ENCODE peak calls at places on chromosome 21, in ten cellular contexts. R, W, F, O, J, U, C, I, H and A are unnamed samples.
A peak's percentile ranks its signal among the peaks of the same experiment; 100 is the strongest.

GRCh38 chr21:33976980-33977720 is 61.5 kb upstream of the ATP5PO start:
- DNase-seq in R (no peak), W (no peak), F (no peak), O (no peak), J (no peak), U (no peak), C (no peak), I (no peak), H (no peak), A (no peak)

GRCh38 chr21:33880626-33881025 is 35.0 kb downstream of the ATP5PO start:
- DNase-seq in R (no peak), W (no peak), F (no peak), O (no peak), J (no peak), U (no peak), C (no peak), I (no peak), H (no peak), A (no peak)

GRCh38 chr21:46191257-46191685 is 7.0 kb upstream of the SPATC1L start:
- DNase-seq in R (peak; percentile 74), W (peak; percentile 85), F (peak; percentile 57), O (no peak), J (no peak), U (no peak), C (peak; percentile 81), I (peak; percentile 79), H (peak; percentile 90), A (peak; percentile 81)

GRCh38 chr21:26127918-26128317 is 42.7 kb downstream of the APP start:
- DNase-seq in R (peak; percentile 53), W (peak; percentile 45), F (no peak), O (no peak), J (no peak), U (no peak), C (no peak), I (no peak), H (no peak), A (peak; percentile 54)

GRCh38 chr21:33801424-33802405 is 113.9 kb downstream of the ATP5PO start:
- DNase-seq in R (peak; percentile 82), W (no peak), F (peak; percentile 72), O (no peak), J (peak; percentile 44), U (no peak), C (peak; percentile 74), I (no peak), H (peak; percentile 63), A (peak; percentile 33)

GRCh38 chr21:15183712-15184353 is 119.0 kb upstream of the NRIP1 start:
- DNase-seq in R (no peak), W (no peak), F (no peak), O (no peak), J (no peak), U (no peak), C (no peak), I (no peak), H (no peak), A (no peak)

GRCh38 chr21:41016472-41016871 is 151.5 kb upstream of the BACE2 start:
- DNase-seq in R (no peak), W (no peak), F (no peak), O (peak; percentile 25), J (no peak), U (no peak), C (no peak), I (no peak), H (no peak), A (no peak)

GRCh38 chr21:27771938-27772505 is 805.1 kb upstream of the ADAMTS5 start:
- DNase-seq in R (no peak), W (no peak), F (no peak), O (no peak), J (no peak), U (no peak), C (no peak), I (no peak), H (no peak), A (no peak)

GRCh38 chr21:32916522-32917099 is 109.1 kb upstream of the OLIG2 start:
- DNase-seq in R (no peak), W (no peak), F (no peak), O (peak; percentile 44), J (peak; percentile 15), U (no peak), C (no peak), I (no peak), H (peak; percentile 5), A (no peak)

GRCh38 chr21:45032977-45033705 is 41.2 kb upstream of the ADARB1 start:
- DNase-seq in R (no peak), W (peak; percentile 59), F (no peak), O (no peak), J (no peak), U (no peak), C (no peak), I (peak; percentile 87), H (no peak), A (no peak)

GRCh38 chr21:38171723-38172344 is 85.0 kb upstream of the KCNJ15 start:
- DNase-seq in R (peak; percentile 69), W (peak; percentile 46), F (no peak), O (no peak), J (no peak), U (no peak), C (peak; percentile 73), I (no peak), H (peak; percentile 84), A (peak; percentile 67)
- TF ChIP-seq CTCF in R (peak; percentile 42), W (peak; percentile 10), F (no peak), O (peak; percentile 52), J (no peak), U (no peak), C (peak; percentile 2), I (no peak), H (peak; percentile 36), A (peak; percentile 25)

DNA sequence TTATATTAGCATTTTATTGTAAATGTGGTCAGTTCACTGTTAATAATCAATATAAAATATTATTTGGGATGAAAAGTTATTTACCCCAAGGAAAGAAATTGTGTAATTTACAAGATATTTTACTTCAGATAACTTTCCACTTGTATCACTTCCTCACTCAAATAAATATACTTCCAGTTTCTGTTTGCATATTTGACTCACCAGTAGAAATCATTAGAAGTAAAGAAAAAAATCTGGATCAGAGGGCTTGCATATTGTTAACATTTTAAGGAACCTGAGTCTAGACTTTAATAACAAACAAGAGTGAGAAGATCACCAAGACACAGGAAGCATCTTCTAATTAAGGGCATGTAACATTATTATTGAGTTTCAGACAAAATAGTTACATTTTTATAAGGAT is 347 bp upstream of the KRTAP20-4 start:
- DNase-seq in R (no peak), W (no peak), F (no peak), O (no peak), J (no peak), U (no peak), C (no peak), I (no peak), H (no peak), A (no peak)
- H3K4me3 ChIP-seq in R (no peak overlapping the region), W (no peak overlapping the region), F (no peak overlapping the region), O (no peak overlapping the region), J (no peak overlapping the region), U (no peak overlapping the region), C (no peak overlapping the region), I (no peak overlapping the region), H (no peak overlapping the region), A (no peak overlapping the region)

DNA sequence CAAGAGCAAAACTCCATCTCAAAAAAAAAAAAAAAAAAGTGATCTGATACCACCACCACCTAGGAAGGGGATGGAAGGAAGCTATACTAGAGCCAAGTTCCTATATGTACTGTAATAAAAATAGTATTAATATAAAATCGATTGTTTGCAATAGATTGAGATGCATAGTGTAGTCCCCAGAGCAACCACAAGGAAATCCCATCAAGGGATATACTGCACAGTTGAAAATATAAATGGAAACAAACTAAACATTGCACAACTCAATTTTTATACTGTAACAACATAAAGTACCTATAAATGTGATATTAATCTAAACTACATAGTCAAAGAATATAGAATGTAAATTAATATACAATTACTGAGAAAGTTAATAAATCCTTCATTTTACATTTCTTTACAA is 20.9 kb upstream of the PSMG1 start:
- DNase-seq in R (no peak), W (no peak), F (no peak), O (no peak), J (no peak), U (no peak), C (no peak), I (no peak), H (no peak), A (no peak)
- TF ChIP-seq CTCF in R (peak; percentile 24), W (peak; percentile 25), F (no peak), O (no peak), J (no peak), U (peak; percentile 29), C (no peak), I (peak; percentile 14), H (peak; percentile 29), A (peak; percentile 27)

GRCh38 chr21:37073417-37074194 is 552 bp downstream of the TTC3 start:
- DNase-seq in R (peak; percentile 32), W (peak; percentile 33), F (peak; percentile 32), O (peak; percentile 78), J (no peak), U (peak; percentile 51), C (peak; percentile 37), I (peak; percentile 83), H (peak; percentile 44), A (peak; percentile 45)
- H3K4me3 ChIP-seq in R (peak overlapping the region; percentile 89), W (peak overlapping the region; percentile 81), F (peak overlapping the region; percentile 82), O (peak overlapping the region; percentile 84), J (peak overlapping the region; percentile 95), U (peak overlapping the region; percentile 94), C (peak overlapping the region; percentile 92), I (peak overlapping the region; percentile 69), H (peak overlapping the region; percentile 85), A (peak overlapping the region; percentile 89)

GRCh38 chr21:43717166-43717853 is 1.6 kb upstream of the PDXK start:
- DNase-seq in R (no peak), W (no peak), F (no peak), O (no peak), J (no peak), U (no peak), C (no peak), I (no peak), H (no peak), A (peak; percentile 28)

GRCh38 chr21:43719748-43720538 is 1.0 kb downstream of the PDXK start:
- DNase-seq in R (no peak), W (no peak), F (no peak), O (no peak), J (no peak), U (no peak), C (no peak), I (no peak), H (no peak), A (no peak)

GRCh38 chr21:43720539-43721224 is 1.8 kb downstream of the PDXK start:
- DNase-seq in R (no peak), W (no peak), F (no peak), O (no peak), J (no peak), U (no peak), C (no peak), I (no peak), H (no peak), A (no peak)

GRCh38 chr21:43717967-43718871 is 710 bp upstream of the PDXK start:
- DNase-seq in R (no peak), W (no peak), F (no peak), O (no peak), J (no peak), U (no peak), C (no peak), I (no peak), H (no peak), A (no peak)

GRCh38 chr21:43718872-43719747 is at the start of gene PDXK:
- DNase-seq in R (peak; percentile 84), W (peak; percentile 87), F (peak; percentile 72), O (peak; percentile 88), J (peak; percentile 46), U (peak; percentile 67), C (peak; percentile 80), I (peak; percentile 93), H (peak; percentile 64), A (peak; percentile 69)
- TF ChIP-seq CTCF in R (no peak), W (peak; percentile 3), F (no peak), O (peak; percentile 44), J (no peak), U (no peak), C (no peak), I (no peak), H (no peak), A (no peak)